ENCODE peak calls at places on chromosomes 11 and 22, in six cellular contexts. F is H9, R is H1, U is IMR-90, X is trophoblast cell, D is neuronal stem cell. Y is an unnamed sample.

GRCh38 chr22:22171357-22172218 is 73.0 kb upstream of the VPREB1 start:
- DNase-seq in F (peak; percentile 54), R (no peak), U (no peak), X (peak; percentile 55), D (no peak), Y (peak; percentile 8)

GRCh38 chr22:17191163-17191562 is 28.1 kb downstream of the ADA2 start:
- DNase-seq in F (no peak), R (no peak), U (peak; percentile 55), X (no peak), D (no peak), Y (peak; percentile 57)

GRCh38 chr11:26193714-26194373 is 138.1 kb upstream of the ANO3 start:
- DNase-seq in F (no peak), R (no peak), U (peak; percentile 22), X (peak; percentile 97), D (no peak), Y (no peak)

GRCh38 chr22:45400046-45400445 is 13.4 kb downstream of the SMC1B start:
- DNase-seq in F (no peak), R (no peak), U (no peak), X (no peak), D (no peak), Y (no peak)

GRCh38 chr22:39434243-39434653 is 22.6 kb upstream of the MGAT3 start:
- DNase-seq in F (no peak), R (no peak), U (no peak), X (no peak), D (no peak), Y (no peak)

GRCh38 chr11:77095551-77096490 is 6.8 kb upstream of the OMP start:
- DNase-seq in F (no peak), R (no peak), U (no peak), X (no peak), D (no peak), Y (no peak)

GRCh38 chr11:125593113-125593761 is 585 bp downstream of the STT3A start:
- DNase-seq in F (no peak), R (no peak), U (peak; percentile 46), X (peak; percentile 34), D (no peak), Y (peak; percentile 67)

GRCh38 chr22:21734540-21735197 is 925 bp downstream of the YPEL1 start:
- DNase-seq in F (no peak), R (no peak), U (no peak), X (peak; percentile 12), D (no peak), Y (no peak)

GRCh38 chr11:19193916-19194315 is 7.9 kb downstream of the CSRP3 start:
- DNase-seq in F (no peak), R (no peak), U (no peak), X (no peak), D (no peak), Y (peak; percentile 26)

GRCh38 chr22:43375951-43376455 is 32.8 kb upstream of the SCUBE1 start:
- DNase-seq in F (no peak), R (no peak), U (peak; percentile 43), X (peak; percentile 36), D (no peak), Y (peak; percentile 51)

GRCh38 chr11:21489735-21490134 is 703.1 kb upstream of the ANO5 start:
- DNase-seq in F (no peak), R (no peak), U (no peak), X (no peak), D (no peak), Y (no peak)

GRCh38 chr11:23405350-23405937 is 545.2 kb upstream of the CCDC179 start:
- DNase-seq in F (no peak), R (no peak), U (no peak), X (no peak), D (no peak), Y (no peak)

GRCh38 chr22:37273126-37273845 is 9.0 kb upstream of the CYTH4 start:
- DNase-seq in F (no peak), R (no peak), U (peak; percentile 79), X (peak; percentile 10), D (no peak), Y (peak; percentile 74)

GRCh38 chr22:24578355-24579241 is 14.3 kb downstream of the LRRC75B start:
- DNase-seq in F (no peak), R (no peak), U (peak; percentile 20), X (peak; percentile 63), D (no peak), Y (peak; percentile 13)

GRCh38 chr11:44008698-44009097 is 39.1 kb upstream of the ACCSL start:
- DNase-seq in F (no peak), R (no peak), U (no peak), X (no peak), D (no peak), Y (no peak)

GRCh38 chr11:128407962-128408361 is 179.4 kb downstream of the ETS1 start:
- DNase-seq in F (no peak), R (no peak), U (peak; percentile 73), X (peak; percentile 83), D (no peak), Y (peak; percentile 85)

GRCh38 chr11:19729141-19729540 is 16.5 kb downstream of the NAV2 start:
- DNase-seq in F (no peak), R (no peak), U (no peak), X (no peak), D (no peak), Y (no peak)

GRCh38 chr11:114193730-114194674 is 102.2 kb upstream of the NNMT start:
- DNase-seq in F (no peak), R (no peak), U (no peak), X (no peak), D (no peak), Y (no peak)

GRCh38 chr11:134228625-134229024 is 4.2 kb downstream of the VPS26B start:
- DNase-seq in F (no peak), R (no peak), U (no peak), X (no peak), D (no peak), Y (no peak)

GRCh38 chr11:104256525-104256924 is 92.6 kb upstream of the PDGFD start:
- DNase-seq in F (no peak), R (no peak), U (peak; percentile 13), X (peak; percentile 2), D (no peak), Y (peak; percentile 12)

GRCh38 chr22:38017272-38017920 is 33.0 kb upstream of the SOX10 start:
- DNase-seq in F (no peak), R (no peak), U (peak; percentile 52), X (peak; percentile 8), D (no peak), Y (no peak)

GRCh38 chr22:50422961-50423815 is 51.6 kb downstream of the SBF1 start:
- DNase-seq in F (no peak), R (no peak), U (no peak), X (no peak), D (no peak), Y (no peak)

GRCh38 chr11:105177658-105178057 is 38.1 kb upstream of the CARD18 start:
- DNase-seq in F (no peak), R (no peak), U (peak; percentile 92), X (peak; percentile 58), D (no peak), Y (peak; percentile 86)

GRCh38 chr11:111635706-111636045 is 33.4 kb downstream of the SIK2 start:
- DNase-seq in F (no peak), R (no peak), U (peak; percentile 67), X (no peak), D (no peak), Y (no peak)

GRCh38 chr11:75538150-75538942 is 12.6 kb upstream of the GDPD5 start:
- DNase-seq in F (no peak), R (no peak), U (no peak), X (no peak), D (no peak), Y (no peak)

GRCh38 chr11:75537740-75538139 is 12.0 kb upstream of the GDPD5 start:
- DNase-seq in F (no peak), R (no peak), U (no peak), X (no peak), D (no peak), Y (no peak)

GRCh38 chr11:75541301-75541929 is 15.7 kb upstream of the GDPD5 start:
- DNase-seq in F (no peak), R (no peak), U (no peak), X (no peak), D (no peak), Y (no peak)

GRCh38 chr11:75536786-75537629 is 11.3 kb upstream of the GDPD5 start:
- DNase-seq in F (no peak), R (no peak), U (peak; percentile 41), X (peak; percentile 79), D (no peak), Y (no peak)

GRCh38 chr11:75539459-75540022 is 13.8 kb upstream of the GDPD5 start:
- DNase-seq in F (no peak), R (no peak), U (no peak), X (no peak), D (no peak), Y (no peak)
- H4K91ac ChIP-seq in F (no peak overlapping the region), R (no peak overlapping the region), U (no peak overlapping the region), X (no peak overlapping the region), D (no peak overlapping the region), Y (no peak overlapping the region)

DNA sequence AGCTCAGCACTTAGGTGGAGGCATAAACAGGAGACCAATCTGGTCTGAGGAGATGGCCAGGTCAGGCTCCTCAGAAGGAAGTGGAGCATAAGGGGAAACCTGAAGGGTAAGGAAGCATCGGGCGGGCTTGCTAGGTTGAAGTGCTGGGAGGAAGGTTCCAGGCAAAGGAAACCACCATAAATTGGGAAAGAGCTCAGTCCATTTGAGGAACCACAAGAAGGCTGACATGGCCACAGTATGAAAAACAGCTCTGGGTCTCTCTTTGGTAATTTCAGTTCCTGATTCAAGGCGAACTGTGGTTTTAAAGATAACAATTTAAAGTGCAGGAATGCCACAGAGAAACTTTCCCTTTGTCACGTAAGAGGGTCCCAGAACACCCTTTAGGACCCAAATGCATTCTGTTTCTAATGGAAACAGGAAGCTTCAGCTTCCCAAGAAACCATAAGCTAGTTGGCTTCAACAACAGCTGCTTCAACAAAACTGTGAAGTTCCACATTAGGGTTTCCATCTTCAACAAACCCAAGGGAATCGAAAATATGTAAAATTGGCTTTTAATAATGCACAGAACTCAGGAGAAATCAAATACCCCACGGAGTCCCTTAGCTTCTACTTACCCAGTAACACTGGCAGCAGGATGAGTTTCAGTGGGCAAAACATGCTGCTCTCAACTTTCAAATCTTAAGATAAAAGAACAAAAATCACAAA is 10.4 kb downstream of the JAML start:
- DNase-seq in F (no peak), R (no peak), U (no peak), X (peak; percentile 24), D (no peak), Y (no peak)
- H3K4ac ChIP-seq in F (no peak overlapping the region), R (peak overlapping the region; percentile 28), U (no peak overlapping the region), X (no peak overlapping the region), D (no peak overlapping the region), Y (no peak overlapping the region)

GRCh38 chr11:62926669-62927455 is 5.7 kb upstream of the CHRM1 start:
- DNase-seq in F (no peak), R (no peak), U (no peak), X (no peak), D (no peak), Y (no peak)
- H2AFZ ChIP-seq in F (no peak overlapping the region), R (peak overlapping the region; percentile 78), U (peak overlapping the region; percentile 82), X (peak overlapping the region; percentile 47), D (peak overlapping the region; percentile 88), Y (no peak overlapping the region)

GRCh38 chr11:12318791-12319733 is 58.3 kb upstream of the PARVA start:
- DNase-seq in F (no peak), R (no peak), U (peak; percentile 89), X (no peak), D (no peak), Y (peak; percentile 78)

GRCh38 chr11:12316432-12316831 is 60.9 kb upstream of the PARVA start:
- DNase-seq in F (no peak), R (no peak), U (no peak), X (no peak), D (no peak), Y (no peak)

GRCh38 chr11:12324585-12324984 is 52.8 kb upstream of the PARVA start:
- DNase-seq in F (no peak), R (no peak), U (no peak), X (no peak), D (no peak), Y (no peak)

GRCh38 chr11:12319734-12320387 is 57.5 kb upstream of the PARVA start:
- DNase-seq in F (no peak), R (no peak), U (peak; percentile 22), X (no peak), D (no peak), Y (no peak)

GRCh38 chr11:12321217-12321937 is 56.0 kb upstream of the PARVA start:
- DNase-seq in F (no peak), R (no peak), U (peak; percentile 52), X (no peak), D (no peak), Y (no peak)
- H4K91ac ChIP-seq in F (no peak overlapping the region), R (no peak overlapping the region), U (peak overlapping the region; percentile 84), X (no peak overlapping the region), D (no peak overlapping the region), Y (peak overlapping the region; percentile 79)